ENCODE peak calls at places on chromosomes 4 and X, in five cellular contexts. A is T-helper 2 cell; T is smooth muscle cell of the brain vasculature; U is stimulated activated CD8-positive, alpha-beta memory T cell treated with anti-CD3 and anti-CD28 coated beads, Interleukin-12 subunit alpha, Interleukin-12 subunit beta, amount 100 ng/mL, for 4 hours; X is NCI-H2171. V is an unnamed sample.

GRCh38 chr4:38392223-38392855 is 271.7 kb upstream of the KLF3 start:
- DNase-seq in X (no peak), A (no peak), T (no peak), U (no peak), V (no peak)

GRCh38 chr4:130542953-130543352 is 1447.0 kb downstream of the C4orf33 start:
- DNase-seq in X (no peak), A (no peak), U (no peak), T (no peak), V (no peak)

GRCh38 chrX:146956760-146957159 is 142.2 kb upstream of the CXorf51A start:
- DNase-seq in U (no peak), X (no peak), T (no peak), A (no peak), V (no peak)

GRCh38 chr4:170589597-170590191 is 499.9 kb upstream of the AADAT start:
- DNase-seq in X (no peak), U (no peak), A (no peak), T (no peak), V (no peak)

GRCh38 chr4:1200425-1201035 is 28.1 kb upstream of the SPON2 start:
- DNase-seq in X (no peak), T (peak), U (no peak), A (no peak), V (peak)

GRCh38 chr4:3685081-3685645 is 81.0 kb upstream of the ADRA2C start:
- DNase-seq in A (no peak), T (no peak), U (no peak), X (no peak), V (no peak)

GRCh38 chr4:152860057-152860456 is 76.1 kb upstream of the FHDC1 start:
- DNase-seq in X (no peak), T (no peak), A (no peak), U (no peak), V (no peak)

GRCh38 chr4:15605537-15605936 is 49.6 kb downstream of the FBXL5 start:
- DNase-seq in T (no peak), A (no peak), X (no peak), U (no peak), V (no peak)